ENCODE peak calls at places on chromosomes 11 and 22, in seven cellular contexts. S, R, W, I, B, Y and V are unnamed samples.

GRCh38 chr22:17315310-17315709 is 54.0 kb upstream of the CECR2 start:
- DNase-seq in S (no peak), R (no peak), W (no peak), I (no peak), B (no peak), Y (no peak), V (no peak)

GRCh38 chr11:64040684-64041267 is 5.0 kb downstream of the FLRT1 start:
- DNase-seq in S (no peak), R (no peak), W (no peak), I (peak), B (peak), Y (no peak), V (no peak)

GRCh38 chr11:44083906-44084305 is 11.6 kb upstream of the EXT2 start:
- DNase-seq in S (no peak), R (no peak), W (no peak), I (no peak), B (no peak), Y (no peak), V (no peak)

GRCh38 chr11:67301951-67302516 is 1.3 kb upstream of the SSH3 start:
- DNase-seq in S (no peak), R (no peak), W (no peak), I (no peak), B (peak), Y (peak), V (no peak)

GRCh38 chr22:33314316-33314715 is 256.1 kb upstream of the SYN3 start:
- DNase-seq in S (no peak), R (no peak), W (no peak), I (no peak), B (no peak), Y (no peak), V (no peak)

GRCh38 chr22:47281126-47282106 is 519.0 kb downstream of the TBC1D22A start:
- DNase-seq in S (no peak), R (no peak), W (no peak), I (no peak), B (no peak), Y (peak), V (no peak)

GRCh38 chr11:47253660-47254059 is 4.1 kb upstream of the NR1H3 start:
- DNase-seq in S (no peak), R (no peak), W (no peak), I (no peak), B (no peak), Y (no peak), V (no peak)

GRCh38 chr11:84234462-84235202 is 948.5 kb upstream of the CCDC90B start:
- DNase-seq in S (no peak), R (no peak), W (no peak), I (no peak), B (peak), Y (no peak), V (no peak)

GRCh38 chr11:2803186-2804057 is 82.2 kb downstream of the CDKN1C start:
- DNase-seq in S (peak), R (no peak), W (peak), I (no peak), B (no peak), Y (no peak), V (no peak)

GRCh38 chr11:87628161-87628560 is 547.1 kb downstream of the RAB38 start:
- DNase-seq in S (no peak), R (no peak), W (no peak), I (no peak), B (no peak), Y (no peak), V (no peak)

GRCh38 chr11:96050435-96051182 is 126.7 kb upstream of the MTMR2 start:
- DNase-seq in S (no peak), R (no peak), W (no peak), I (no peak), B (no peak), Y (no peak), V (no peak)

GRCh38 chr11:23555085-23555484 is 694.8 kb upstream of the CCDC179 start:
- DNase-seq in S (no peak), R (no peak), W (no peak), I (no peak), B (no peak), Y (peak), V (no peak)